ENCODE peak calls at places on chromosomes 4 and X, in four cellular contexts. N is ascending aorta, J is brain microvascular endothelial cell, B is fibroblast of lung. M is an unnamed sample.

GRCh38 chr4:90689739-90690138 is 562.5 kb downstream of the CCSER1 start:
- DNase-seq in N (no peak), J (no peak), B (no peak), M (peak; percentile 2)

GRCh38 chr4:113382704-113383103 is 333.3 kb downstream of the ANK2 start:
- DNase-seq in N (no peak), J (no peak), B (peak; percentile 41), M (no peak)

GRCh38 chr4:167021545-167022155 is 212.6 kb downstream of the SPOCK3 start:
- DNase-seq in N (peak; percentile 69), J (peak; percentile 74), B (peak; percentile 77), M (peak; percentile 80)

GRCh38 chr4:62161446-62161845 is 961.3 kb downstream of the ADGRL3 start:
- DNase-seq in N (no peak), J (no peak), B (no peak), M (no peak)

GRCh38 chr4:109733728-109734127 is 3.9 kb upstream of the PLA2G12A start:
- DNase-seq in N (no peak), J (no peak), B (no peak), M (no peak)

GRCh38 chrX:133365886-133366611 is 49.2 kb downstream of the GPC4 start:
- DNase-seq in N (no peak), J (no peak), B (no peak), M (no peak)

GRCh38 chr4:174935607-174936006 is 17.4 kb downstream of the ADAM29 start:
- DNase-seq in N (no peak), J (no peak), B (no peak), M (no peak)

GRCh38 chr4:8144359-8144758 is 14.3 kb downstream of the ABLIM2 start:
- DNase-seq in N (no peak), J (no peak), B (no peak), M (peak; percentile 37)

GRCh38 chr4:79663157-79663556 is 255.1 kb upstream of the GK2 start:
- DNase-seq in N (no peak), J (no peak), B (no peak), M (no peak)

GRCh38 chr4:168589154-168589553 is 92.3 kb downstream of the PALLD start:
- DNase-seq in N (no peak), J (peak; percentile 88), B (peak; percentile 79), M (no peak)

GRCh38 chrX:37918703-37919102 is 71.3 kb upstream of the DYNLT3 start:
- DNase-seq in N (no peak), J (no peak), B (no peak), M (no peak)

DNA sequence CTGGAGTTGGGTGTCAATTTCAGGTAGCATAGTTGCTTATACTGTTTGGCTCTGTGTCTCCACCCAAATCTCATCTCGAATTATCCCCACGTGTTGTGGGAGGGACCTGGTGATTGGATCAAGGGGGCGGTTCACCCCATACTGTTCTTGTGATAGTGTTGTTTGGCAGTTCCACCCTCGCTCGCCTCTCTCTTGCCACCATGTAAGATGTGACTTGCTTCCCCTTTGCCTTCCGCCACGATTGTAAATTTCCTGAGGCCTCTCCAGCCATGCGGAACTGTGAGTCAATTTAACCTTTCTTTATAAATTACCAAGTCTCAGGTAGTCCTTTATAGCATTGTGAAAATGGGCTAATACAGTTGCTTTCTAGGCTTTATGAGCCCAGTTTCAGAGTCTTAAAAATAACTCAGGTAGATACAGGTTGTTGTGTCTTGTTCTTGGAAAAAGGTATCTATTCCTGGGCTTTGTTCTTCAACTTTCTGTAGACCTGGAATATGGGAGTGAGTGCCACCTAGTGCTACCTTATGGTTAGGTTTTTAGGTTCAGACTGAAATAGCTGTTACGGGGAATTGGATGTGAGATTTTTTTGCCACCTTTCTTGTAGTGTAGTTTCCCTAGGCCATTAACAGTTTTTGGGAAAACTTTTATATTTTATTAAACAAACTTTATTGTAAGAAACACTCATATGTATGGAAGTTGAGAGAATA is 15.6 kb downstream of the PGK1 start:
- DNase-seq in N (no peak), J (no peak), B (no peak), M (no peak)
- TF ChIP-seq CTCF in N (no peak), J (peak; percentile 22), B (no peak), M (peak; percentile 39)

GRCh38 chr4:77076889-77077635 is 1.3 kb upstream of the CCNI start:
- DNase-seq in N (no peak), J (no peak), B (no peak), M (no peak)
- H3K27ac ChIP-seq in N (peak overlapping the region; percentile 100), J (peak overlapping the region; percentile 100), B (peak overlapping the region; percentile 100), M (peak overlapping the region; percentile 100)

DNA sequence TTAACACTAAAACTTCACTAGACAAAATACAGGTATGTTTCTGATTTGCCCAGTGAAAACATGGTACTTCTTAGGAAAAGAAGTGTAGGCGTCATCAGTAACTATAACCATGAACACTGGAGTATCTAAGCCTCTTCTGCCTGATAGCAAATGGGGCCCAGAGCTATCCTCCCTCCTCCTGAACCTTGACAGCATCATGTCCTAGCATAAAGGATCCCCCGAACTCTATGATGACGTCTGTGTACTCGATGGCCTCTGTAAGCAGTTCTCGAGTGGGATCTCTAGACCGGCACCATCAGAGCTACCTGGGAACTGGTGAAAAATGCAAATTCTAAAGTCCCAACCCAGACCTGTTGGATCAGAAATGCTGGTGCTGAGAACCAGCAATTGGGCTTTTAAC is 36.3 kb upstream of the MTNR1A start:
- DNase-seq in N (no peak), J (no peak), B (no peak), M (no peak)
- H3K4me3 ChIP-seq in N (no peak overlapping the region), J (no peak overlapping the region), B (no peak overlapping the region), M (no peak overlapping the region)

GRCh38 chr4:18935956-18936355 is 914.4 kb upstream of the LCORL start:
- DNase-seq in N (no peak), J (no peak), B (no peak), M (peak; percentile 68)

GRCh38 chr4:18931643-18932373 is 910.3 kb upstream of the LCORL start:
- DNase-seq in N (no peak), J (no peak), B (no peak), M (no peak)

GRCh38 chr4:18937080-18937479 is 915.5 kb upstream of the LCORL start:
- DNase-seq in N (no peak), J (no peak), B (no peak), M (no peak)

GRCh38 chr4:18932940-18933339 is 911.4 kb upstream of the LCORL start:
- DNase-seq in N (no peak), J (no peak), B (no peak), M (no peak)

DNA sequence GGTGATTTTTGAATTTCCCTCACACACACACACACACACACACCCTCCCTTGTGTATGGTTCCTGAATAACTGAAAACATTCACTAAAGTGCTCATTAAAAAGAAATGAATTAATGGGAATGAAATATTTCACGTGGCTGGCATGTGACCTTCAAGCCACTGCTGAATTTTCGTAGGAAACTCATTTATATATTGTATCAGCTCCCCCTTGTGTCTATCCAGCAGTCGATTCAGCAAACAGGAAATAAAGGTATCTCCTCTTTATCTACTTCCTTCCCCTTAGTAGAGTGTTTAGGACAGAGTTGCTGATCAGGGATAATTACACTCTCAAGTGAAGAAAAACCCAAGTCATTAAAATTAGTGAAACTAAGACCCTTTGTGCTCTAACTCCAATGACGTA is 912.6 kb upstream of the LCORL start:
- DNase-seq in N (no peak), J (no peak), B (peak; percentile 4), M (no peak)
- TF ChIP-seq CTCF in N (no peak), J (no peak), B (no peak), M (peak; percentile 33)

DNA sequence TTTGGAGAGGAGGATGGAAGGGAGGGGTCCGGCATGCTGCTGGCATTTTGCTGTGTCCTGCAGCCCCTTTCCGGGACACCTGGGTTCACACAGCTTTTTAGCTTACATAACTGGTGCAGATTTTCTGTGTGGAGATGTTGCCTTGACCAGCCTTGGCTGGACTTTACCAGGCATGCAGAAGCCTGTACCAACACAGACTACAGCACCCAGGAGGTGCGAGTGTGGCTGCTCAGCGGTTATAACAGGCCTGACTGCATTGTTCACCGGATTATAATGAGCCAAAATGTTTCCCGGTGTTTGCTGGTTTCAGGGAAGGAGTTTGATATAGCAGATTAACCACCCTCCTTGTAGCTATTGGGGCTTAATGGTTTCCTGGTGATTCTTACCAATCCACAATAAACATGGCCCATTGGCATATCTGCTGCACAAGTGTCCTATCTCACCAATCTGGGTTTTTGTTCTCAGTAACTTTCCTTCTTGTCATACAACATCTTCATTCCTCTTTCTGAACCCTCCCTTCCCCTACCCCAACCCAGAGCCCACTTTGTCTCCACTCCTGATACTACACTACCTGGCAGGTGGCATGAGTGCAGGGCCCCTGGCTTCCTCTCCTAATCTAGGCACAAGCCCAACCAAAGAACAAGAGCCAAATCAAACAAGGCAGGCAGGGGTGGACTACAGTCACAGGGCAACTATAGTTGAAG is 3.9 kb downstream of the RPL10 start:
- DNase-seq in N (no peak), J (no peak), B (no peak), M (no peak)
- H3K27ac ChIP-seq in N (no peak overlapping the region), J (no peak overlapping the region), B (no peak overlapping the region), M (no peak overlapping the region)

DNA sequence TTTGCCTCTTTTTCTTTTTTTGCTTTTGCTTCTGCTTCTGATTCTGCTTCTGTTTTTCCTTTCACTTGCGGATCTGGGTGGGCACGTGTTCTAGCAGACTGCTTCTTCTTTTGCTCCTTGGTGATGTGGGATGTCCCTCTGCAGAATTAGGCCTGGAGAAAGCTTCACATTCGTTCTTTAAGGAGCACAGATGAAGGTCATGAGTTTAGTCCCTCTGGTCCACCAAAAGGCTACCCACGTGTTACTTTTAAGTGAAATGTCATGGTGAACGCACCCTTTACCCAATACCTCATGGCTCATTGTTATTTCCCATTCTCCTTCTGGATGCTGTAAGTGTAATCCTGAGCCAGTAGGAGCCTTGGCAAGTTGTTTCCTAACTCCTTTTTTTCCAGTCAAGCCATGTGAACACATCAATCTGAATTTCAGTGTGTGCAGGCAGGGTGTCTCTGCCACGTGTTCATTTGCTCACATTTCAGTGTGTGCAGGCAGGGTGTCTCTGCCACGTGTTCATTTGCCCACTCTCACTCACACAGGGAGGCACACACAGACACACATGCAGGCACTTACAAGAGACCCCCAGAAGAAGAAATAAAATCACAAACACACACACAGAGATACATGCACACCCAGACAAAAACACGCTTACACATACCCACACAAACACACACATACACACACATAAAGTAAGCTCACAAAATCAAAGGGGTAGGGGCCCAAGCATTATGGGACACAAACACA is 36.9 kb downstream of the NBDY start:
- DNase-seq in N (peak; percentile 52), J (no peak), B (no peak), M (no peak)
- H3K4me3 ChIP-seq in N (no peak overlapping the region), J (no peak overlapping the region), B (no peak overlapping the region), M (no peak overlapping the region)

GRCh38 chrX:1748408-1748807 is 133.5 kb downstream of the ASMT start:
- DNase-seq in N (no peak), J (no peak), B (no peak), M (no peak)

GRCh38 chrX:1754077-1754476 is 139.2 kb downstream of the ASMT start:
- DNase-seq in N (no peak), J (peak; percentile 77), B (no peak), M (no peak)

GRCh38 chrX:1751781-1752180 is 136.9 kb downstream of the ASMT start:
- DNase-seq in N (no peak), J (no peak), B (no peak), M (no peak)

GRCh38 chrX:1750267-1750666 is 135.4 kb downstream of the ASMT start:
- DNase-seq in N (no peak), J (no peak), B (no peak), M (no peak)

DNA sequence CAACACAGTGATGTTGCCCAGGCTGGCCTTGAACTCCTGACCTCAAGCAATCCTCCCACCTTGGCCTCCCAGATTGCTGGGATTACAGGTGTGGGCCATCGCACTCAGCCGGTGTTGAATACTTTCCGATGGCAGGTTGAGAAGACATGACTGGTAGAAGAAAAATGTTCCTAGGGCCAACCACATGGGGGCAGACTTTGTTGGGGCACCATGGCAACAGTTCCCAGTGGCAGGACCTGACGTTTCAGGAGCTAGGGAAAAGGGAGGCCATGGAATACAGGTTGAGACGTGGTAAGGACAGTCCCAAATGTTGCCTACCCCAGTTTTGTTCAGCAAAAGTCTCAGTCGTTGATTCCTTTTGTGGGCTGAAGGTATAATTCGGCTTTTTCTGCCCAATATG is 134.6 kb downstream of the ASMT start:
- DNase-seq in N (no peak), J (no peak), B (no peak), M (no peak)
- TF ChIP-seq CTCF in N (no peak), J (no peak), B (no peak), M (no peak)